ENCODE peak calls at places on chromosome 4, in eight cellular contexts. U, Q, F, W, V, I, P and N are unnamed samples.

GRCh38 chr4:41256131-41256739 is 493 bp upstream of the UCHL1 start:
- DNase-seq in U (peak), Q (no peak), F (peak), W (no peak), V (no peak), I (no peak), P (no peak), N (no peak)

GRCh38 chr4:172134536-172134935 is 321.3 kb downstream of the GALNTL6 start:
- DNase-seq in U (no peak), Q (no peak), F (no peak), W (no peak), V (no peak), I (no peak), P (no peak), N (no peak)

GRCh38 chr4:145823743-145824142 is 114.9 kb downstream of the ZNF827 start:
- DNase-seq in U (no peak), Q (no peak), F (no peak), W (no peak), V (no peak), I (no peak), P (no peak), N (no peak)

GRCh38 chr4:177400030-177400429 is 42.2 kb downstream of the AGA start:
- DNase-seq in U (no peak), Q (no peak), F (no peak), W (no peak), V (no peak), I (no peak), P (no peak), N (no peak)

GRCh38 chr4:13547563-13548041 is 3.3 kb upstream of the NKX3-2 start:
- DNase-seq in U (no peak), Q (no peak), F (peak), W (no peak), V (no peak), I (no peak), P (no peak), N (no peak)

GRCh38 chr4:163818673-163819072 is 324.2 kb downstream of the TMA16 start:
- DNase-seq in U (no peak), Q (no peak), F (no peak), W (no peak), V (no peak), I (no peak), P (no peak), N (no peak)

GRCh38 chr4:17447675-17448298 is 64.1 kb downstream of the QDPR start:
- DNase-seq in U (no peak), Q (peak), F (peak), W (peak), V (peak), I (peak), P (peak), N (peak)

GRCh38 chr4:26803462-26803861 is 57.2 kb upstream of the STIM2 start:
- DNase-seq in U (no peak), Q (no peak), F (peak), W (no peak), V (no peak), I (no peak), P (peak), N (no peak)

GRCh38 chr4:136863756-136864155 is 668.5 kb downstream of the PCDH18 start:
- DNase-seq in U (no peak), Q (no peak), F (peak), W (no peak), V (no peak), I (no peak), P (no peak), N (peak)

GRCh38 chr4:10664408-10664807 is 20.2 kb downstream of the CLNK start:
- DNase-seq in U (no peak), Q (peak), F (no peak), W (no peak), V (no peak), I (no peak), P (no peak), N (peak)

GRCh38 chr4:40719008-40719623 is 30.6 kb upstream of the NSUN7 start:
- DNase-seq in U (peak), Q (no peak), F (peak), W (peak), V (no peak), I (no peak), P (peak), N (peak)

GRCh38 chr4:41644915-41645295 is 103.6 kb downstream of the PHOX2B start:
- DNase-seq in U (no peak), Q (no peak), F (no peak), W (no peak), V (no peak), I (no peak), P (no peak), N (no peak)

GRCh38 chr4:153465145-153465544 is 1.0 kb upstream of the TMEM131L start:
- DNase-seq in U (no peak), Q (no peak), F (no peak), W (no peak), V (no peak), I (no peak), P (no peak), N (no peak)

GRCh38 chr4:19455196-19455595 is 796.5 kb upstream of the SLIT2 start:
- DNase-seq in U (peak), Q (no peak), F (no peak), W (no peak), V (no peak), I (no peak), P (peak), N (no peak)

GRCh38 chr4:85968945-85969830 is 390.7 kb downstream of the MAPK10 start:
- DNase-seq in U (peak), Q (no peak), F (peak), W (no peak), V (no peak), I (no peak), P (peak), N (peak)

GRCh38 chr4:10421344-10422055 is 35.7 kb downstream of the ZNF518B start:
- DNase-seq in U (no peak), Q (no peak), F (no peak), W (no peak), V (no peak), I (no peak), P (no peak), N (no peak)

GRCh38 chr4:99033956-99034355 is 38.4 kb downstream of the METAP1 start:
- DNase-seq in U (no peak), Q (no peak), F (no peak), W (no peak), V (no peak), I (no peak), P (no peak), N (no peak)

GRCh38 chr4:7423801-7424552 is 10.8 kb downstream of the PSAPL1 start:
- DNase-seq in U (no peak), Q (no peak), F (no peak), W (peak), V (no peak), I (no peak), P (peak), N (no peak)

GRCh38 chr4:184598753-184599491 is 50.3 kb downstream of the CASP3 start:
- DNase-seq in U (no peak), Q (no peak), F (no peak), W (no peak), V (no peak), I (no peak), P (no peak), N (no peak)